ENCODE peak calls at places on chromosomes 16 and 17, in eight cellular contexts. Z, H, I, M, V, N, K and T are unnamed samples.

GRCh38 chr17:66399441-66399840 is 97.0 kb downstream of the PRKCA start:
- DNase-seq in K (no peak), V (no peak), I (no peak), M (no peak), Z (no peak), N (no peak), H (no peak), T (no peak)

GRCh38 chr17:80779961-80780380 is 211.7 kb upstream of the CHMP6 start:
- DNase-seq in I (peak), H (no peak), N (no peak), V (peak), M (no peak), Z (no peak), K (no peak), T (peak)

GRCh38 chr16:50234771-50235556 is 31.4 kb upstream of the ADCY7 start:
- DNase-seq in M (no peak), K (no peak), V (no peak), Z (no peak), I (peak), N (peak), H (no peak), T (peak)

GRCh38 chr16:83586036-83586810 is 221.6 kb upstream of the HSBP1 start:
- DNase-seq in N (no peak), Z (no peak), H (no peak), V (no peak), M (no peak), K (no peak), I (peak), T (no peak)

GRCh38 chr17:39564201-39564828 is 43.4 kb downstream of the NEUROD2 start:
- DNase-seq in K (no peak), Z (no peak), M (no peak), I (no peak), V (no peak), N (no peak), H (no peak), T (no peak)

GRCh38 chr17:63641678-63642077 is 19.5 kb downstream of the MAP3K3 start:
- DNase-seq in I (no peak), H (peak), Z (peak), V (peak), M (no peak), K (no peak), N (no peak), T (no peak)

GRCh38 chr16:11990672-11991390 is 14.3 kb downstream of the SNX29 start:
- DNase-seq in M (no peak), V (no peak), N (no peak), K (no peak), I (no peak), Z (no peak), H (no peak), T (no peak)

GRCh38 chr17:8304181-8304910 is 5.7 kb upstream of the ARHGEF15 start:
- DNase-seq in V (no peak), H (no peak), M (no peak), K (no peak), Z (no peak), N (no peak), I (peak), T (peak)

GRCh38 chr16:67393111-67393789 is at the start of gene TPPP3:
- DNase-seq in I (peak), K (peak), Z (peak), H (peak), V (no peak), M (peak), N (no peak), T (peak)

GRCh38 chr17:49903523-49903922 is 55.7 kb upstream of the TAC4 start:
- DNase-seq in H (no peak), V (no peak), M (no peak), K (no peak), Z (no peak), N (no peak), I (no peak), T (no peak)

GRCh38 chr16:11112723-11113348 is 143.2 kb downstream of the SOCS1 start:
- DNase-seq in I (no peak), Z (no peak), K (no peak), N (no peak), M (no peak), V (no peak), H (no peak), T (no peak)

GRCh38 chr17:28204751-28205150 is 114.2 kb upstream of the TMEM97 start:
- DNase-seq in M (no peak), N (peak), V (no peak), Z (no peak), I (no peak), H (no peak), K (no peak), T (peak)

GRCh38 chr16:57636184-57636583 is 7.8 kb downstream of the ADGRG1 start:
- DNase-seq in M (no peak), N (no peak), H (no peak), K (no peak), Z (no peak), I (no peak), V (no peak), T (no peak)

GRCh38 chr16:85441189-85441889 is 171.8 kb upstream of the GSE1 start:
- DNase-seq in M (no peak), I (no peak), H (no peak), V (peak), N (no peak), Z (no peak), K (peak), T (no peak)

GRCh38 chr16:48812856-48813255 is 202.9 kb upstream of the N4BP1 start:
- DNase-seq in M (no peak), Z (no peak), N (no peak), V (no peak), I (no peak), H (no peak), K (no peak), T (no peak)

GRCh38 chr17:13134106-13134505 is 116.3 kb upstream of the ELAC2 start:
- DNase-seq in M (no peak), H (no peak), V (no peak), N (peak), K (no peak), Z (no peak), I (no peak), T (no peak)

GRCh38 chr17:327971-328370 is 24.6 kb downstream of the RPH3AL start:
- DNase-seq in Z (no peak), N (no peak), H (no peak), M (no peak), K (no peak), I (no peak), V (no peak), T (no peak)

GRCh38 chr17:14119546-14119945 is 50.2 kb downstream of the COX10 start:
- DNase-seq in I (no peak), H (no peak), Z (no peak), V (no peak), M (no peak), N (no peak), K (no peak), T (no peak)

GRCh38 chr16:89431616-89432015 is 58.7 kb downstream of the ANKRD11 start:
- DNase-seq in M (no peak), V (no peak), H (no peak), N (no peak), Z (no peak), I (no peak), K (no peak), T (no peak)

GRCh38 chr17:17552351-17553216 is 38.9 kb downstream of the PEMT start:
- DNase-seq in M (no peak), K (no peak), H (peak), Z (peak), N (no peak), I (no peak), V (no peak), T (no peak)

GRCh38 chr17:1271020-1271423 is 778 bp downstream of the BHLHA9 start:
- DNase-seq in M (no peak), K (no peak), N (no peak), V (no peak), H (no peak), Z (no peak), I (no peak), T (no peak)

GRCh38 chr16:12252616-12253015 is 276.1 kb downstream of the SNX29 start:
- DNase-seq in K (no peak), Z (no peak), I (no peak), M (no peak), V (no peak), N (no peak), H (peak), T (no peak)

GRCh38 chr17:19461681-19462080 is 50.6 kb downstream of the RNF112 start:
- DNase-seq in N (no peak), V (no peak), Z (no peak), H (no peak), I (no peak), M (no peak), K (no peak), T (no peak)

GRCh38 chr16:86558355-86559193 is 3.5 kb upstream of the MTHFSD start:
- DNase-seq in I (peak), N (no peak), M (no peak), Z (no peak), K (no peak), H (no peak), V (no peak), T (no peak)

GRCh38 chr17:2011421-2012371 is 13.4 kb downstream of the RTN4RL1 start:
- DNase-seq in V (peak), H (no peak), K (no peak), M (no peak), Z (no peak), I (peak), N (peak), T (peak)

GRCh38 chr17:81422776-81423697 is 27.8 kb downstream of the BAHCC1 start:
- DNase-seq in Z (peak), H (peak), K (no peak), N (peak), V (peak), I (peak), M (peak), T (peak)

GRCh38 chr17:13384626-13385025 is 217.1 kb downstream of the HS3ST3A1 start:
- DNase-seq in V (no peak), K (no peak), N (no peak), M (no peak), Z (no peak), I (no peak), H (no peak), T (no peak)

GRCh38 chr16:854808-855410 is 54.4 kb upstream of the GNG13 start:
- DNase-seq in H (no peak), K (no peak), I (no peak), Z (no peak), M (no peak), V (no peak), N (no peak), T (no peak)

GRCh38 chr16:65510241-65510640 is 388.4 kb upstream of the CDH11 start:
- DNase-seq in Z (no peak), I (peak), H (no peak), N (no peak), V (no peak), M (no peak), K (no peak), T (no peak)

GRCh38 chr16:65519402-65519801 is 397.5 kb upstream of the CDH11 start:
- DNase-seq in Z (no peak), H (no peak), I (no peak), K (no peak), M (no peak), N (no peak), V (no peak), T (no peak)

GRCh38 chr16:65510850-65511249 is 389.0 kb upstream of the CDH11 start:
- DNase-seq in N (no peak), H (no peak), V (no peak), K (no peak), M (no peak), Z (no peak), I (peak), T (peak)

GRCh38 chr16:65515193-65515592 is 393.3 kb upstream of the CDH11 start:
- DNase-seq in H (no peak), K (no peak), Z (no peak), I (no peak), M (no peak), N (no peak), V (no peak), T (peak)
- TF ChIP-seq CTCF in H (no peak), K (no peak), Z (no peak), I (no peak), M (no peak), N (no peak), V (no peak), T (no peak)

GRCh38 chr16:78288915-78289314 is 189.5 kb downstream of the WWOX start:
- DNase-seq in N (no peak), I (no peak), M (no peak), Z (no peak), K (no peak), H (no peak), V (no peak), T (no peak)
- H3K4me3 ChIP-seq in N (no peak), I (no peak), M (no peak), Z (no peak), K (no peak), H (no peak), V (no peak), T (no peak)

GRCh38 chr16:4114257-4115208 is 1.7 kb downstream of the ADCY9 start:
- DNase-seq in H (peak), V (no peak), M (no peak), I (no peak), Z (no peak), K (no peak), N (no peak), T (no peak)
- TF ChIP-seq CTCF in H (no peak), V (no peak), M (no peak), I (no peak), Z (no peak), K (no peak), N (no peak), T (no peak)

DNA sequence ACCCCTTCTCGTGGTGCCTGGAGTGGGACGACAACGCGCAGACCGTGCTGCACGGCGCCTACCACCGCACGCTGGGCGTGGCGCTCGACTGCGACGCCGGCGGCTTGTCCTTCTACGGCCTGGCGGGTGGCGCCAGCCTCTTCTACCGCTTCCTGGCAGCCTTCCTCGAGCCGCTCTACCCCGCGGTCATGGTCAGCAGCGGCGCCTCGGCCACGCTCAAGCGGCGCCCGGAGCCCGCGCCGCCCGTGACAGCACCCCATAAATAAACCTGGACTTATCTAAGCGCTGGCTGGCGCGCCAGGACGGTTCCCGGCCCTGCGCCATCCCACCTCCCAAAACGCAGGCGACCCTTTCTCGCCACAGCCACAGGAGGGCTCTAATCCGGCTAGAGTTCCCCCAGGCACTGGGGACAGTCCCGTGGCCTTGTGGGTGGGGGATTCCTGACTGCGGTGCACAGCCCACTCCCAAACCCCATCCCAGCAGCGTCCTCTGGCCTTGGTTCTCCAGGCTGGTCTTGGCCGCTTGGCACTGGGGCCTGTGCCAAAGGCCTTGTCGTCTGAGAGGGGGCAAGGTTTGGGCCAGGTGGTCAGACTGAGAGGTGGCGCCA is 10.2 kb upstream of the SLC16A5 start:
- DNase-seq in N (no peak), V (no peak), K (peak), I (peak), H (peak), Z (peak), M (no peak), T (no peak)
- H3K4me3 ChIP-seq in N (no peak), V (no peak), K (peak), I (peak), H (peak), Z (peak), M (no peak), T (no peak)

DNA sequence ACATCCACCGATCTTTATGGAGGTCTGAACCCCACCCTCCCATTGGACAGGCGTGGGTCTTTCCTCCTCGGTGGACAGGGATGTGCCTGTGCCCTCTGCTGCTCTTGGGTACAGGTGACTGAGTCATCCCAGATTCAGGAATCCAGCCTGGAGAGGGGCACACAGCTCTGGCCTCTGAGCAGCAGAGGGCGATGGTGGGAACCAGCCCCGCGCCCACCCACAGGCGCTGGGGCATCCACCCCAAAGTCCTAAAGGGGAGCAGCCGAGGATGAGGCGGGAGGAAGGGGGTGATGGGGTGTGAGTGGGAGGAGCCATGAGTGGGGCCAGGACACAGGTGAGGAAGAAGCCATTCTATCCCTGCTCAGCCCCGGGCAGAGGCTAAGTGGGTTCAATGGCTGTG is 35.0 kb downstream of the ENGASE start:
- DNase-seq in N (peak), H (no peak), M (peak), K (no peak), Z (no peak), V (no peak), I (no peak), T (no peak)
- TF ChIP-seq CTCF in N (peak), H (no peak), M (peak), K (no peak), Z (no peak), V (peak), I (peak), T (no peak)

DNA sequence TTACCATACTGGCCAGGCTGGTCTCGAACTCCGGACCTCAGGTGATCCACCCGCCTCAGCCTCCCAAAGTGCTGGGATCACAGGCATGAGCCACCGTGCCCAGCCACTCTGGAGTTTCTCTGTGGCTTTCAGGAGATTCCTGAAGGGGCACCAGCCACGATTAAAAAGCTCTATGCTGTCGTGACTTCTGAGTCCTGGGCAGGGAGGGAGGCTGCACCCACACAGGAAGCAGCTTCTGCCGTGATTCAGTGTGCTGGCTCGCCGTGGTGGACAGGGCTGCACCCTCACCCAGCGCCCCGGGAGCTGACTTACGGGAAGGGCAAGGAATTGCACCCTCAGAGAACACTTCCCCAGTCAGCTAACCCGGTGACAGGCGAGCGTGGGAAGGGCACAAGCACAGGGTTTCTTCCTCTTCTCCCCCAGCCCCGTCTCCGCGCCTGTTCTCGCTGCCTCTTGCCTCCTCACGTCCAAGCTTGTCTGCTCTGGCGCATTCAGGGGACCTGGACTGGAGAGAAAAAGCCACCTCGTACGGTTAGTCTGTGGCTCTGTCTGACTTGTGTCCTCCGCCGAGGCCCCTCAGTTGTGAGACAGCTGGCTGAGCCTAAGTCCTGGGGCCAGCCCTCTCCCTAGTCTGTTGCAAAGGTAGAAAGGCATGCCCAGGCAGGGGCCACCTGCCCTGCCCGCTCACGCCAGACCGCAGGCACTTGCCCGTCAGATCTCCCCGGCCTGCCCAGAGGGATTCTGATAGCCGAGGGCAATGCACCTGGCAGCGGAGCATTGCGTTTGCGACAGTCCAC is 145.0 kb downstream of the SEC14L1 start:
- DNase-seq in N (peak), H (peak), Z (peak), M (peak), V (peak), I (peak), K (no peak), T (peak)
- H3K4me3 ChIP-seq in N (peak), H (no peak), Z (no peak), M (peak), V (no peak), I (no peak), K (no peak), T (peak)

DNA sequence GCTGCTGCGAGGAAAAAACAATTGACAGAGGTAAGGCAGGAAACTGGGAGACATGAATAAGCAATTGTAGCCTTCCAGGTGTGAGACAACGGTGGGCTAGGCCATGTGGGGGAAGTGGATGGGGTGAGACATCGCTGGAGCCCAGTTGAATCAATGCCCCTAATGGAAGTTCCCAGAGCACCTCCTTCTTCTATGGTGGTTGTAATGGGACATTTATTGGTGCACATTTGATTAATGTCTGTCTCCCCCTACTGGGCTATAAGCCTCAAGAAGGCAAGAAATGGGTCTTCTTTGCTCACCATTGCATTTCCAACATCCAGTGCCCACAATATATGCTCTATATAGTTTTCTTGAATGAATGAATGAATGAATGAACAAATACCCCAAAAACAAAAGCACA is 22.7 kb upstream of the CD300E start:
- DNase-seq in N (peak), H (no peak), V (peak), I (peak), K (no peak), M (peak), Z (no peak), T (peak)
- TF ChIP-seq CTCF in N (peak), H (no peak), V (peak), I (peak), K (no peak), M (peak), Z (no peak), T (no peak)

DNA sequence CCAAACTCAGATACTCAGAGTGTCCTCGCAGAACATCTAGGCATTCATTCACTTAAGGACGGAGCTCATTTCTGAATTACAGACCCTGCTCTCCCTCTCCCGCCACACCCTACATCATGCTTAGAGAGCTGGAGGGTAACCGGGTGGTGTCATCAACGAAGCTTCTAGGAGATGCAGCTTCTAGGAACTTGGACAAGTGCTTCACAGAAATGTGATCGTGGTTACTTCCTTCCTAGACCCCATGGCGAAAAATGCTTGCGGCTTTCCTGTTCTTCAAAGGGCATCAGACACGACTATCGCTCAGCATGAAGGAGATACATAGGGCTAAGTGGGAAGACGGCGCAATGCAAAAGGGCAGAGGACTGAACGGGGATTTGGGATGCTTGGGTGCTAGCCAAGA is 126.8 kb downstream of the ZFHX3 start:
- DNase-seq in V (no peak), K (peak), N (no peak), I (no peak), Z (no peak), H (no peak), M (no peak), T (no peak)
- H3K4me3 ChIP-seq in V (no peak), K (no peak), N (no peak), I (no peak), Z (no peak), H (no peak), M (no peak), T (no peak)

GRCh38 chr16:53207810-53208752 is 153.3 kb downstream of the CHD9 start:
- DNase-seq in M (peak), H (peak), K (peak), Z (peak), I (peak), V (peak), N (peak), T (peak)
- TF ChIP-seq CTCF in M (peak), H (peak), K (no peak), Z (peak), I (peak), V (peak), N (peak), T (peak)